ENCODE peak calls at places on chromosome 11, in five cellular contexts. J is stimulated activated CD4-positive, alpha-beta T cell treated with anti-CD3 and anti-CD28 coated beads, Interleukin-1b, Interleukin-23, amount 100 ng/mL, for 4 hours; N is AG08395; H is mucosa of gallbladder; Y is fibroblast of the conjunctiva. D is an unnamed sample.

GRCh38 chr11:83819936-83820549 is 533.9 kb upstream of the CCDC90B start:
- DNase-seq in H (peak), N (peak), J (no peak), Y (peak), D (no peak)

GRCh38 chr11:57566035-57566504 is 1.4 kb downstream of the UBE2L6 start:
- DNase-seq in N (peak), H (peak), Y (peak), J (peak), D (no peak)

GRCh38 chr11:94315664-94316063 is 11.3 kb downstream of the IZUMO1R start:
- DNase-seq in H (peak), Y (no peak), N (no peak), J (no peak), D (no peak)

GRCh38 chr11:62664405-62665074 is 470 bp downstream of the C11orf98 start:
- DNase-seq in N (no peak), J (peak), Y (no peak), H (no peak), D (no peak)

GRCh38 chr11:72703281-72704008 is 29.2 kb upstream of the PDE2A start:
- DNase-seq in H (peak), J (no peak), Y (peak), N (peak), D (no peak)

GRCh38 chr11:18844753-18845367 is 53.3 kb upstream of the PTPN5 start:
- DNase-seq in N (peak), Y (peak), H (no peak), J (no peak), D (no peak)

GRCh38 chr11:30564994-30565393 is 21.2 kb downstream of the MPPED2 start:
- DNase-seq in J (no peak), N (no peak), Y (no peak), H (no peak), D (no peak)

GRCh38 chr11:96012086-96012824 is 88.3 kb upstream of the MTMR2 start:
- DNase-seq in Y (peak), N (peak), H (peak), J (peak), D (no peak)

GRCh38 chr11:35584321-35584720 is 33.9 kb upstream of the FJX1 start:
- DNase-seq in J (no peak), H (no peak), Y (peak), N (peak), D (no peak)

GRCh38 chr11:130520231-130520630 is 71.8 kb downstream of the ADAMTS15 start:
- DNase-seq in H (peak), N (no peak), Y (no peak), J (no peak), D (no peak)

GRCh38 chr11:57463596-57464342 is 3.4 kb downstream of the RTN4RL2 start:
- DNase-seq in J (no peak), N (no peak), Y (no peak), H (no peak), D (no peak)

GRCh38 chr11:66142370-66143263 is 72.5 kb downstream of the PACS1 start:
- DNase-seq in H (no peak), J (no peak), Y (no peak), N (peak), D (no peak)

GRCh38 chr11:64649304-64649703 is 58.3 kb downstream of the SLC22A12 start:
- DNase-seq in Y (no peak), N (no peak), H (no peak), J (no peak), D (no peak)